ENCODE peak calls at places on chromosomes 16 and 17, in six cellular contexts. One of them, this sample, is unnamed.

GRCh38 chr17:60451071-60451470 is 28.8 kb downstream of the CHCT1 start:
- DNase-seq in Panc1: no peak
- DNase-seq in K562: no peak
- DNase-seq in endothelial cell of umbilical vein: no peak
- DNase-seq in transverse colon: no peak
- DNase-seq in breast epithelium: no peak
- DNase-seq in this sample: no peak

GRCh38 chr17:19736071-19736470 is 12.0 kb downstream of the ALDH3A1 start:
- DNase-seq in K562: no peak
- DNase-seq in endothelial cell of umbilical vein: no peak
- DNase-seq in transverse colon: no peak
- DNase-seq in Panc1: no peak
- DNase-seq in breast epithelium: no peak
- DNase-seq in this sample: no peak

GRCh38 chr17:54099221-54099620 is 276.5 kb downstream of the KIF2B start:
- DNase-seq in transverse colon: no peak
- DNase-seq in K562: no peak
- DNase-seq in endothelial cell of umbilical vein: no peak
- DNase-seq in breast epithelium: no peak
- DNase-seq in Panc1: no peak
- DNase-seq in this sample: no peak

GRCh38 chr17:17603178-17603894 is 11.8 kb upstream of the PEMT start:
- DNase-seq in transverse colon: no peak
- DNase-seq in breast epithelium: no peak
- DNase-seq in Panc1: no peak
- DNase-seq in K562: no peak
- DNase-seq in endothelial cell of umbilical vein: no peak
- DNase-seq in this sample: no peak

GRCh38 chr17:9211133-9211765 is 189.9 kb downstream of the NTN1 start:
- DNase-seq in transverse colon: no peak
- DNase-seq in breast epithelium: no peak
- DNase-seq in K562: no peak
- DNase-seq in Panc1: no peak
- DNase-seq in endothelial cell of umbilical vein: no peak
- DNase-seq in this sample: no peak

GRCh38 chr17:68777856-68778694 is 176.9 kb upstream of the FAM20A start:
- DNase-seq in K562: no peak
- DNase-seq in Panc1: no peak
- DNase-seq in transverse colon: peak; percentile 12
- DNase-seq in endothelial cell of umbilical vein: no peak
- DNase-seq in breast epithelium: no peak
- DNase-seq in this sample: no peak

GRCh38 chr16:89324056-89325010 is 106.8 kb downstream of the ZNF778 start:
- DNase-seq in K562: no peak
- DNase-seq in endothelial cell of umbilical vein: no peak
- DNase-seq in transverse colon: no peak
- DNase-seq in Panc1: no peak
- DNase-seq in breast epithelium: no peak
- DNase-seq in this sample: no peak

GRCh38 chr17:49850772-49851386 is 3.0 kb upstream of the TAC4 start:
- DNase-seq in breast epithelium: no peak
- DNase-seq in K562: no peak
- DNase-seq in endothelial cell of umbilical vein: peak; percentile 39
- DNase-seq in transverse colon: no peak
- DNase-seq in Panc1: no peak
- DNase-seq in this sample: no peak

GRCh38 chr17:64063766-64064224 is 43.4 kb upstream of the ICAM2 start:
- DNase-seq in endothelial cell of umbilical vein: peak; percentile 73
- DNase-seq in K562: peak; percentile 57
- DNase-seq in breast epithelium: no peak
- DNase-seq in Panc1: no peak
- DNase-seq in transverse colon: peak; percentile 76
- DNase-seq in this sample: peak; percentile 78

GRCh38 chr16:86570542-86571196 is 4.0 kb downstream of the FOXC2 start:
- DNase-seq in Panc1: no peak
- DNase-seq in transverse colon: no peak
- DNase-seq in breast epithelium: no peak
- DNase-seq in endothelial cell of umbilical vein: no peak
- DNase-seq in K562: no peak
- DNase-seq in this sample: no peak

GRCh38 chr17:65134035-65134434 is 3.1 kb upstream of the RGS9 start:
- DNase-seq in endothelial cell of umbilical vein: no peak
- DNase-seq in breast epithelium: no peak
- DNase-seq in K562: no peak
- DNase-seq in Panc1: no peak
- DNase-seq in transverse colon: no peak
- DNase-seq in this sample: no peak

GRCh38 chr17:62030264-62030663 is 34.8 kb downstream of the MED13 start:
- DNase-seq in K562: no peak
- DNase-seq in transverse colon: no peak
- DNase-seq in endothelial cell of umbilical vein: no peak
- DNase-seq in Panc1: no peak
- DNase-seq in breast epithelium: no peak
- DNase-seq in this sample: no peak

GRCh38 chr17:37088913-37089312 is 140.2 kb downstream of the AATF start:
- DNase-seq in endothelial cell of umbilical vein: no peak
- DNase-seq in transverse colon: no peak
- DNase-seq in breast epithelium: no peak
- DNase-seq in K562: no peak
- DNase-seq in Panc1: no peak
- DNase-seq in this sample: no peak

GRCh38 chr17:1709971-1710806 is at the start of gene TLCD2:
- DNase-seq in endothelial cell of umbilical vein: peak; percentile 62
- DNase-seq in transverse colon: peak; percentile 94
- DNase-seq in K562: peak; percentile 64
- DNase-seq in Panc1: no peak
- DNase-seq in breast epithelium: no peak
- DNase-seq in this sample: peak; percentile 71

GRCh38 chr17:32742686-32743538 is 134.0 kb downstream of the MYO1D start:
- DNase-seq in Panc1: no peak
- DNase-seq in endothelial cell of umbilical vein: peak; percentile 16
- DNase-seq in breast epithelium: no peak
- DNase-seq in transverse colon: no peak
- DNase-seq in K562: no peak
- DNase-seq in this sample: no peak

GRCh38 chr17:70865993-70866804 is 696.9 kb downstream of the KCNJ2 start:
- DNase-seq in Panc1: no peak
- DNase-seq in breast epithelium: no peak
- DNase-seq in transverse colon: no peak
- DNase-seq in K562: no peak
- DNase-seq in endothelial cell of umbilical vein: no peak
- DNase-seq in this sample: no peak

GRCh38 chr16:1335211-1335971 is 1.9 kb downstream of the BAIAP3 start:
- DNase-seq in transverse colon: no peak
- DNase-seq in endothelial cell of umbilical vein: no peak
- DNase-seq in breast epithelium: no peak
- DNase-seq in Panc1: no peak
- DNase-seq in K562: no peak
- DNase-seq in this sample: no peak

GRCh38 chr16:8258523-8258922 is 331.8 kb downstream of the TMEM114 start:
- DNase-seq in transverse colon: no peak
- DNase-seq in endothelial cell of umbilical vein: no peak
- DNase-seq in Panc1: no peak
- DNase-seq in breast epithelium: no peak
- DNase-seq in K562: no peak
- DNase-seq in this sample: no peak

GRCh38 chr17:77810536-77810935 is 148.0 kb upstream of the TNRC6C start:
- DNase-seq in K562: no peak
- DNase-seq in endothelial cell of umbilical vein: peak; percentile 52
- DNase-seq in breast epithelium: peak; percentile 36
- DNase-seq in transverse colon: peak; percentile 26
- DNase-seq in Panc1: no peak
- DNase-seq in this sample: no peak

GRCh38 chr17:59617141-59617757 is 2.4 kb upstream of the CLTC start:
- DNase-seq in K562: no peak
- DNase-seq in endothelial cell of umbilical vein: no peak
- DNase-seq in transverse colon: no peak
- DNase-seq in breast epithelium: no peak
- DNase-seq in Panc1: no peak
- DNase-seq in this sample: no peak

GRCh38 chr16:426115-426905 is 861 bp downstream of the RAB11FIP3 start:
- DNase-seq in Panc1: no peak
- DNase-seq in transverse colon: peak; percentile 25
- DNase-seq in K562: no peak
- DNase-seq in endothelial cell of umbilical vein: peak; percentile 16
- DNase-seq in breast epithelium: no peak
- DNase-seq in this sample: no peak

GRCh38 chr16:56401482-56401881 is 23.9 kb downstream of the AMFR start:
- DNase-seq in Panc1: no peak
- DNase-seq in transverse colon: no peak
- DNase-seq in endothelial cell of umbilical vein: no peak
- DNase-seq in breast epithelium: no peak
- DNase-seq in K562: peak; percentile 23
- DNase-seq in this sample: no peak

GRCh38 chr17:40717776-40718175 is 14.2 kb upstream of the KRT24 start:
- DNase-seq in K562: no peak
- DNase-seq in Panc1: no peak
- DNase-seq in breast epithelium: no peak
- DNase-seq in transverse colon: no peak
- DNase-seq in endothelial cell of umbilical vein: no peak
- DNase-seq in this sample: no peak

GRCh38 chr17:40718904-40719303 is 15.4 kb upstream of the KRT24 start:
- DNase-seq in transverse colon: no peak
- DNase-seq in breast epithelium: no peak
- DNase-seq in endothelial cell of umbilical vein: no peak
- DNase-seq in Panc1: no peak
- DNase-seq in K562: no peak
- DNase-seq in this sample: no peak

DNA sequence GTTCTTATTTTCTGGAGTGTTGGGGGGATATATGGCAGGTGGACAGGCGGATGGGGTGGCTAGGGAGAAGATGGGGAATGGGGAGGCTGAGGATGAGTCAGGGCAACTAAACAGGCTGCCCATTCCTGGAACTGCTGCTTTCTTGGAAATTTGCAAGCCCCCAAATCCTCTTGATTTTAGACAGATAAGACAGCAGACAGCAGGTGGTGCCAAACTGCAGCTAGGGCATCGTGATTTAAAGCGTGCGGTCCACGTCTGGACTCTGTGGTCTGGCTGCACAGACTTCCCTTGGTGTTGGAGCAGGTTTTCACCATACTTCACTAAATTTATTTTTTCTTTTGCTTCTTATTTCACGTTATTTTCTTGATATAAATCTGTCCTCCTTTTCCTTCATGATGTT is 10.9 kb upstream of the KRT24 start:
- DNase-seq in breast epithelium: no peak
- DNase-seq in transverse colon: no peak
- DNase-seq in Panc1: no peak
- DNase-seq in endothelial cell of umbilical vein: no peak
- DNase-seq in K562: no peak
- DNase-seq in this sample: no peak
- TF ChIP-seq POLR2AphosphoS5 in breast epithelium: no peak
- TF ChIP-seq POLR2AphosphoS5 in transverse colon: no peak
- TF ChIP-seq POLR2AphosphoS5 in Panc1: no peak
- TF ChIP-seq POLR2AphosphoS5 in endothelial cell of umbilical vein: no peak
- TF ChIP-seq POLR2AphosphoS5 in K562: no peak
- TF ChIP-seq POLR2AphosphoS5 in this sample: no peak

DNA sequence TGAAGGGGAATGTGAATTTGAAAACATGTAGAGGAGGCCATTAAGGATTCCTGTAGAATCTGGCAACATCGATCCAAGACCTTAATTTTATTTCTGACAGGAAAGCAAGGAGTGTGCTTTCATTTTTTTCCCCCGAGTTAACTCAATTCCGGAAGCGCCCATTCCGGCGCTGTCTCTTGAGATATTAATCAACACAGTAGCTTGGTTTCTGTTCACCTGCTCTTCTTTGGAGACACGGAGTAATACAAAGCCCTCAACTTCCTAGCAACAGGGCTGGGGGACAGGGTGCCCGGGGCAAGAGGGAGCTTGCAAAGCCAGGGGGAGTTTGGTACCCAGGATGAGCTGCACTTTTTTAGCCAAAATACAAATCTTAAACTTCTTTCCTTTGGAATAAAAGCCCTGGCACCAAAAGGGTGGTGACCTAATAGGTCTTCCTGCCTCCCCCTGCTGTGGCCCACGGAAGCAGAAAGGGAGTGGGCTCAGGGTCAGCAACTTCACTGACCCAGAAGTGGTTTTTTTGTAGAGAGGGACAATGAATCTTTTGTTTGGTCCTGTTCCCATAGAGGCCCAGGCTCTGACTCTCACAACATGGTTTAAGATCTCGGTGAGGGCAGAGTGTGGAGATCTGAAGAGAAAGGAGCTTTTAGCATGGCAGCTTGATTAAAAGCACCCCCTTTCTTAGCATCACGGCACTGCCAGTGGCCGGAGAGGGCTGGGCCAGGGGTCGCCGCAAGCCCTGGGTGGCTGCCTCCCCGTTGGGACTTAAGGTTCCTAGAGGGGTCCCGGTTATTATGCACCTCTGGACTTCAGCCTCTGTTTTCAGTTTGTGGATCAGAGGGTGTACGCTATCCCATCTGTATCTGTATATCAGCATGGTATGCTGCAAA is 207.3 kb downstream of the CCDC182 start:
- DNase-seq in transverse colon: no peak
- DNase-seq in breast epithelium: no peak
- DNase-seq in K562: no peak
- DNase-seq in Panc1: no peak
- DNase-seq in endothelial cell of umbilical vein: peak; percentile 13
- DNase-seq in this sample: no peak
- TF ChIP-seq POLR2AphosphoS5 in transverse colon: no peak
- TF ChIP-seq POLR2AphosphoS5 in breast epithelium: no peak
- TF ChIP-seq POLR2AphosphoS5 in K562: no peak
- TF ChIP-seq POLR2AphosphoS5 in Panc1: no peak
- TF ChIP-seq POLR2AphosphoS5 in endothelial cell of umbilical vein: no peak
- TF ChIP-seq POLR2AphosphoS5 in this sample: no peak

GRCh38 chr17:3911271-3912053 is 4.8 kb downstream of the P2RX1 start:
- DNase-seq in Panc1: no peak
- DNase-seq in transverse colon: peak; percentile 72
- DNase-seq in K562: no peak
- DNase-seq in breast epithelium: peak; percentile 29
- DNase-seq in endothelial cell of umbilical vein: no peak
- DNase-seq in this sample: no peak
- TF ChIP-seq POLR2AphosphoS5 in Panc1: no peak
- TF ChIP-seq POLR2AphosphoS5 in transverse colon: no peak
- TF ChIP-seq POLR2AphosphoS5 in K562: no peak
- TF ChIP-seq POLR2AphosphoS5 in breast epithelium: no peak
- TF ChIP-seq POLR2AphosphoS5 in endothelial cell of umbilical vein: no peak
- TF ChIP-seq POLR2AphosphoS5 in this sample: no peak

DNA sequence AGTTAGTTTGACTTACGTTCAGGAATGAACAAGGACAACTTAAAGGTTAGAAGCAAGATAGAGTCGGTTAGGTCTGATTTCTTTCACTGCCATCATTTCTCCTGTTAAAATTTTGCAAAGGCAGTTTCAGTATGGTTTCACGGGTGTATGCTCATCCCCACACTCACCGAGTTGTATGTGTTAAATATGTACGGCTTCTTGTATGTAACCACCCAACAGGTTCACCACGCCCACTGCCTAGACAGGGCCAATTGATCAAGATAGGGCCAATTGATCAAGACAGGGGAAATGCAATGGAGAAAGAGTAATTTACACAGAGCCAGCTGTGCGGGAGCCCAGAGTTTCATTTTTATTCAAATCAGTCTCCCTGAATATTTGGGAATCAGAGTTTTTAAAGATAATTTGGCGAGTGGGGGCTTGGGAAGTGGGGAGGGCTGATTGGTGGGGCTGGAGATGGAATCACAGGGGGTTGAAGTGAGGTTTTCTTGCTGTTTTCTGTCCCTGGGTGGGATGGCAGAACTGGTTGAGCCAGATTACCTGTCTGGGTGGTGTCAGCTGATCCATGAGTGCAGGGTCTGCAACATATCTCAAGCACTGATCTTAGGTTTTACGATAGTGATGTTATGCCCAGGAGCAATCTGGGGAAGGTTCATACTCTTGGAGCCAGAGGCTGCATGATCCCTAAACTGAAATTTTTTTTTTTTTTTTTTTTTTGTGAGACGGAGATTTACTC is 62.4 kb upstream of the PLCG2 start:
- DNase-seq in transverse colon: no peak
- DNase-seq in K562: no peak
- DNase-seq in breast epithelium: no peak
- DNase-seq in endothelial cell of umbilical vein: no peak
- DNase-seq in Panc1: no peak
- DNase-seq in this sample: no peak
- TF ChIP-seq POLR2AphosphoS5 in transverse colon: no peak
- TF ChIP-seq POLR2AphosphoS5 in K562: no peak
- TF ChIP-seq POLR2AphosphoS5 in breast epithelium: no peak
- TF ChIP-seq POLR2AphosphoS5 in endothelial cell of umbilical vein: no peak
- TF ChIP-seq POLR2AphosphoS5 in Panc1: no peak
- TF ChIP-seq POLR2AphosphoS5 in this sample: no peak

This sample was measured in prostate gland.